ENCODE peak calls at places on chromosome 6, in six cellular contexts. Q, U, K, P, H and W are unnamed samples.

GRCh38 chr6:14282854-14283505 is 165.4 kb downstream of the CD83 start:
- DNase-seq in H (no peak), Q (no peak), P (no peak), K (no peak), U (no peak), W (no peak)

GRCh38 chr6:99434702-99435530 is 9.8 kb upstream of the PNISR start:
- DNase-seq in P (no peak), Q (no peak), H (peak; percentile 44), K (no peak), U (no peak), W (no peak)

GRCh38 chr6:114051031-114051430 is 80.1 kb upstream of the HDAC2 start:
- DNase-seq in P (no peak), U (no peak), Q (no peak), K (no peak), H (no peak), W (no peak)

GRCh38 chr6:55841341-55841740 is 34.0 kb downstream of the BMP5 start:
- DNase-seq in Q (no peak), K (no peak), H (no peak), P (no peak), U (no peak), W (no peak)

GRCh38 chr6:125751334-125751916 is 2.0 kb downstream of the HEY2 start:
- DNase-seq in U (no peak), Q (no peak), P (no peak), K (no peak), H (no peak), W (no peak)

GRCh38 chr6:34520645-34521462 is 35.3 kb downstream of the SPDEF start:
- DNase-seq in U (no peak), K (no peak), Q (no peak), H (no peak), P (no peak), W (no peak)

GRCh38 chr6:137900815-137901214 is 33.8 kb downstream of the TNFAIP3 start:
- DNase-seq in U (no peak), P (no peak), H (no peak), Q (no peak), K (no peak), W (no peak)

GRCh38 chr6:106279179-106279578 is 46.4 kb downstream of the ATG5 start:
- DNase-seq in Q (no peak), P (no peak), K (no peak), U (no peak), H (peak; percentile 35), W (no peak)

GRCh38 chr6:145051661-145052060 is 683.7 kb downstream of the EPM2A start:
- DNase-seq in Q (no peak), P (no peak), U (no peak), H (no peak), K (no peak), W (no peak)

GRCh38 chr6:4727236-4727635 is 49.0 kb upstream of the CDYL start:
- DNase-seq in Q (no peak), U (no peak), H (no peak), K (no peak), P (no peak), W (no peak)

GRCh38 chr6:111603648-111604047 is 2.0 kb downstream of the TRAF3IP2 start:
- DNase-seq in P (no peak), H (peak; percentile 34), U (no peak), K (no peak), Q (no peak), W (no peak)

GRCh38 chr6:156731436-156731835 is 45.7 kb upstream of the ARID1B start:
- DNase-seq in Q (peak; percentile 9), K (no peak), P (no peak), H (peak; percentile 86), U (no peak), W (no peak)

GRCh38 chr6:88174906-88175305 is 8.8 kb upstream of the CNR1 start:
- DNase-seq in P (no peak), K (no peak), Q (no peak), U (no peak), H (no peak), W (no peak)

GRCh38 chr6:161336479-161336878 is 62.6 kb upstream of the AGPAT4 start:
- DNase-seq in K (no peak), U (no peak), P (no peak), Q (no peak), H (no peak), W (no peak)

GRCh38 chr6:53792973-53793317 is 1.9 kb upstream of the LRRC1 start:
- DNase-seq in Q (no peak), U (no peak), P (no peak), K (no peak), H (no peak), W (no peak)

GRCh38 chr6:53794720-53795253 is at the start of gene LRRC1:
- DNase-seq in P (peak; percentile 93), Q (peak; percentile 92), K (peak; percentile 85), H (peak; percentile 88), U (peak; percentile 73), W (peak; percentile 95)

GRCh38 chr6:53793318-53793975 is 1.4 kb upstream of the LRRC1 start:
- DNase-seq in H (peak; percentile 61), P (peak; percentile 28), U (peak; percentile 31), K (no peak), Q (peak; percentile 59), W (peak; percentile 67)

GRCh38 chr6:53795254-53795701 is 473 bp downstream of the LRRC1 start:
- DNase-seq in K (no peak), P (no peak), H (no peak), Q (no peak), U (no peak), W (no peak)

DNA sequence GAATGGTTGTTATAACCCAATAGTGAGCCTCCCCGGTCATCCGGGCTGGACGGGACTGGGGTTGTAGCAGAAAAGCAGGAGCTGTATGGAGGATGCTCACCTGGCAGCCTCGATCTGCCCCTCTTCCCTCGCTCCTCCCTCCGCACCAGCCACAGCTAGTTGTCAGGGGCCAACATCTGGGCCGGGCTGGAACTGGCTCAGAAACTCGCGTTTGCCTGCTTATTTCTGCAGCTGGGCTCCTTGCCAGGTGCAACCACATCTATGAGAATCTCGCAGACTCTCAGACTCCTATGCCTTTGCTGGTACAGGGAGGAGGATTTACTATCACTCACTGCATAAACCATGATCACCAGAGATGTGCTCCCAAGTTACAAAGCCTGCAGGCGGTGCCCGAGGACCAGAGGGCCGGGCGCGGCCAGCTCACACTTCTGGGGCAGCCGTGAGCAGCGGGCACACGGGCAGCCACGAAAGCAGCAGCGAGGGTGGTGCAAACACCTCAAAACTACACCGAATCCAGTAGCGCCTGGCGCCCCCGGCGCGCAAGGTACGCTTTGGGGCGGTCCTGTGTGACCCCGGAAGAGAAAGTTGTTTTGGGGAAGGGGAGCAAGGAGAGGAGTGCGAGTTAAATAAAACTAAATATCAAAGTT is 609 bp upstream of the LRRC1 start:
- DNase-seq in H (peak; percentile 87), Q (peak; percentile 63), K (peak; percentile 51), U (peak; percentile 37), P (peak; percentile 47), W (peak; percentile 86)
- H3K27ac ChIP-seq in H (peak overlapping the region; percentile 79), Q (peak overlapping the region; percentile 81), K (peak overlapping the region; percentile 21), U (peak overlapping the region; percentile 88), P (peak overlapping the region; percentile 75), W (peak overlapping the region; percentile 81)

GRCh38 chr6:3455490-3456394 is 1.1 kb downstream of the SLC22A23 start:
- DNase-seq in U (peak; percentile 39), K (no peak), Q (peak; percentile 19), H (no peak), P (peak; percentile 21), W (peak; percentile 69)
- TF ChIP-seq POLR2A in U (no peak), K (no peak), Q (no peak), H (no peak), P (no peak), W (no peak)

GRCh38 chr6:8578006-8578405 is 142.7 kb upstream of the SLC35B3 start:
- DNase-seq in P (no peak), K (no peak), Q (no peak), U (no peak), H (no peak), W (no peak)

GRCh38 chr6:8570241-8570924 is 135.0 kb upstream of the SLC35B3 start:
- DNase-seq in H (no peak), P (no peak), Q (no peak), K (no peak), U (no peak), W (no peak)

GRCh38 chr6:8579372-8579771 is 144.0 kb upstream of the SLC35B3 start:
- DNase-seq in H (no peak), Q (no peak), U (no peak), P (no peak), K (no peak), W (no peak)

GRCh38 chr6:8574749-8575468 is 139.6 kb upstream of the SLC35B3 start:
- DNase-seq in K (no peak), Q (no peak), H (no peak), P (no peak), U (no peak), W (no peak)

GRCh38 chr6:8574311-8574710 is 139.0 kb upstream of the SLC35B3 start:
- DNase-seq in H (no peak), U (no peak), K (no peak), P (no peak), Q (no peak), W (no peak)
- H3K27ac ChIP-seq in H (no peak overlapping the region), U (no peak overlapping the region), K (no peak overlapping the region), P (no peak overlapping the region), Q (no peak overlapping the region), W (no peak overlapping the region)

DNA sequence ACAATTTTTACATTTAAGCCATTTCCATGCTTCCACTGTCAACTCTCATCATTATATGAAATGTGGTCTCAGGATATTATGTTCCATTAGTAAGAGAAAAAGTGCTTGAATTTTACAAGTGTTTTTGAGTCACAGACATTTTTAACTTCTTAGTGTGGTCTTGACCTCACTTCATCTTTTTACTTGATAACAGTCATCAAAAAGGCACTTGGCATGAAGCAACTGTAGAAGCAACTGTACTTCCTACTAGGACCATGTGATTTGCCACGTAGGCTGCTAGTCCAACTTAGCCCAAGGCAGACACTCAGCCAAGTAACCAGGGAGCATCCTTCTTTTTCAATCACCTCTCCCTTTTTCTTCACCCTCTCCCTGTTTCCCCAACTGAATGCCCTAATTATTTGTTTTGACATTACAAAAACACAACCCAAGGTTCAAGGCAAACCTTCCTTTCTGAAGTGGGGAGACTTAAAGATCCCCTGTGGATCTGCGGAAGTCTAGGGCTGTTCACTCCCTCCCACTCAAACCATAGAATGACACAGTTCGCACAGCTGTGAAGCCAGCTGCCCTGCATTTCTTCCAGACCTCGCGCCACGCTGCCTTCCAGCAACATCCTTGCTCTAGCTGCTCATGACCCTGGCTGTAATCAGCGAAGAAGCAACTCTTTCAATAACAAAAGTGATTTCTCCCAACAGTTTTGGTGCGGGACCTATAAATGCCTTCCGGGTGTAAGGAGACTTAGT is 45.0 kb downstream of the PHACTR1 start:
- DNase-seq in U (no peak), H (no peak), P (no peak), K (no peak), Q (no peak), W (no peak)
- TF ChIP-seq POLR2A in U (no peak), H (no peak), P (no peak), K (no peak), Q (no peak), W (no peak)

DNA sequence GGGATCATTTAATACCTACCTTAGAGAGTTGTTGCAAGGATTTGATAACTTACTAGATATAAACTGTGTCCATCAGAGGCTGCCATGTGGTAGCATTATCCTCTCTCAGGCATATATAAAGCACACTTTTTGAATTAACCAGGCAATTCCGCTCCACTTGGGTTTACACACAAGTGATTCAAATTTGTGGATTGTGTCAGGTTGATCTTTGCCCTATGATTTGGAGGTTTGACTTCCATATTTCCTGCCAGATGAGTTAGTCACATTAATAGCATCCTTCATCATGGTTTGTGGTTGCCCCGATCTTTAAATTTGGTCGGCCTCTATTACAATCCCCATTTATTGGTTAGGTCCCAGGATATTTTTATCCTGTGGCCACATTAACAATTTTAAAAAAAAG is 44.8 kb upstream of the CTAGE9 start:
- DNase-seq in Q (no peak), H (peak; percentile 98), P (no peak), K (no peak), U (no peak), W (no peak)
- H3K27ac ChIP-seq in Q (no peak overlapping the region), H (no peak overlapping the region), P (no peak overlapping the region), K (no peak overlapping the region), U (no peak overlapping the region), W (no peak overlapping the region)